ENCODE peak calls at places on chromosome 21, in four cellular contexts. D, B, K and Q are unnamed samples.

GRCh38 chr21:17506936-17507335 is 5.9 kb upstream of the CXADR start:
- DNase-seq in D (no peak), B (no peak), K (no peak), Q (no peak)

GRCh38 chr21:25350056-25350455 is 257.2 kb downstream of the MRPL39 start:
- DNase-seq in D (peak), B (no peak), K (peak), Q (no peak)

GRCh38 chr21:44051462-44051941 is 39.4 kb downstream of the TRAPPC10 start:
- DNase-seq in D (peak), B (no peak), K (peak), Q (peak)

GRCh38 chr21:31340942-31341487 is 3.0 kb downstream of the TIAM1 start:
- DNase-seq in D (no peak), B (no peak), K (no peak), Q (no peak)

GRCh38 chr21:46120301-46121285 is 22.7 kb downstream of the COL6A2 start:
- DNase-seq in D (no peak), B (peak), K (no peak), Q (no peak)

GRCh38 chr21:35885942-35886541 is 174.3 kb downstream of the SETD4 start:
- DNase-seq in D (no peak), B (no peak), K (no peak), Q (no peak)

GRCh38 chr21:44990921-44991320 is 51.1 kb downstream of the SLX9 start:
- DNase-seq in D (no peak), B (no peak), K (no peak), Q (no peak)

GRCh38 chr21:45981641-45982255 is at the start of gene COL6A1:
- DNase-seq in D (no peak), B (peak), K (peak), Q (no peak)

GRCh38 chr21:25094695-25095094 is 512.6 kb downstream of the MRPL39 start:
- DNase-seq in D (no peak), B (no peak), K (no peak), Q (no peak)

GRCh38 chr21:32325706-32326105 is 27.1 kb downstream of the MRAP start:
- DNase-seq in D (no peak), B (no peak), K (no peak), Q (no peak)

GRCh38 chr21:31501921-31502320 is 157.6 kb upstream of the SOD1 start:
- DNase-seq in D (no peak), B (no peak), K (no peak), Q (no peak)

GRCh38 chr21:32256873-32257620 is 21.8 kb downstream of the MIS18A start:
- DNase-seq in D (peak), B (peak), K (peak), Q (peak)

GRCh38 chr21:45997495-45998275 is 16.1 kb downstream of the COL6A1 start:
- DNase-seq in D (no peak), B (peak), K (no peak), Q (no peak)

GRCh38 chr21:18716578-18717138 is 313.1 kb upstream of the TMPRSS15 start:
- DNase-seq in D (no peak), B (no peak), K (no peak), Q (no peak)

GRCh38 chr21:45986316-45987051 is 4.9 kb downstream of the COL6A1 start:
- DNase-seq in D (no peak), B (no peak), K (no peak), Q (no peak)

GRCh38 chr21:23811802-23812201 is 1795.5 kb downstream of the MRPL39 start:
- DNase-seq in D (no peak), B (no peak), K (no peak), Q (no peak)

GRCh38 chr21:15054089-15054488 is 10.7 kb downstream of the NRIP1 start:
- DNase-seq in D (no peak), B (no peak), K (no peak), Q (no peak)

GRCh38 chr21:44892536-44893277 is 19.2 kb upstream of the PTTG1IP start:
- DNase-seq in D (peak), B (peak), K (no peak), Q (no peak)

GRCh38 chr21:45640001-45640887 is 3.3 kb upstream of the PCBP3 start:
- DNase-seq in D (no peak), B (no peak), K (no peak), Q (no peak)

GRCh38 chr21:46021978-46022544 is 40.5 kb downstream of the COL6A1 start:
- DNase-seq in D (no peak), B (peak), K (peak), Q (peak)

GRCh38 chr21:35458406-35458805 is 409.3 kb upstream of the RUNX1 start:
- DNase-seq in D (no peak), B (no peak), K (no peak), Q (no peak)

GRCh38 chr21:29201186-29201585 is 70.7 kb downstream of the MAP3K7CL start:
- DNase-seq in D (no peak), B (no peak), K (no peak), Q (no peak)

GRCh38 chr21:37564924-37565529 is 198.5 kb downstream of the DYRK1A start:
- DNase-seq in D (no peak), B (no peak), K (peak), Q (no peak)
- H3K4me3 ChIP-seq in D (no peak), B (peak), K (peak), Q (peak)

GRCh38 chr21:41369105-41369914 is 7.5 kb downstream of the MX2 start:
- DNase-seq in D (peak), B (peak), K (no peak), Q (no peak)
- H3K4me3 ChIP-seq in D (no peak), B (peak), K (no peak), Q (no peak)

DNA sequence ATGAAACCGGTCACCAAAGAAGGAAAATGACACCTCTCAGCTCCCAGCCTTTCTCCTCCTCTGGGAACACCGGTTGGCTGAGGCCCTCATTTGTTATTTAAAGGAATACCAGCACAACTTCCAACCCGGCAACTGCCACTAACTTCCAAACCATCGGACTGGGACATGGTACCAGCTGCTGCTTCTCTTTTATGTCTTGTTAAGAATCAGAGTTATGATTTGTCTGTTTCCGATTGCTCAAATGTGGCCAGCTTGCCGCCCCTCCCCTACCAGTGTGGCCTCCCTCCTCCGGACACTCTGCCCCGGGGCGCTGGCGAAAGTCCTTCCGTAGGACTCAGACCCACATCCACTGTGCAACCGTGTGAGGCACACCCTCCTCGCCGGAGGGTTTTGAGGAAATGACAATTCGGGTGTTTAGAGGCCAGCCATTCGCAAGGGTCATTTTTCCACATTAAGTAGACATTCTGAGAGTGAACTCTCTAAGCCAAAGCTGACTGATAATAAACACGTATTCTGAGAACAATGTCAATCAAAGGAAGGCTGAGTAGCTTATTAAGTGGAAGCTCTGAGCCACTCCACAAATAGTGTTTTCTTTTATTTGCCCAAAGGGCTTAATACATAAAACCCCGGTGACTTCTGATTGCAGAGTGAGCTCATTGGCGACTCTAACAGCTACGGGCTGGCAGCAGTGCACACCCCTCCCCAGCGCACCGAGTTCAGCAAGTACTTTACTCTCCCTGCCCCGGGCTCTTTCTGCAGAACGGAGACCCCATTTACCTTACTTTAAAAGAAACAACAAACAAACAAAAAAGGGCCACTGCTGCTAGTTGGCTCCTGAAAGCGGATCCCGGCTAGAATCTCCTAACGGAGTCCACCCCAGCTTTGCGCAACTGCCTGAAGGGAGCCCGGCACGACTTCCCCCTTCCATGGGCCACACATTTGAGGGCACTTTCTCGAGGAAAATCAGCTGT is 5.4 kb downstream of the RIPK4 start:
- DNase-seq in D (peak), B (peak), K (no peak), Q (no peak)
- H3K4me3 ChIP-seq in D (no peak), B (peak), K (no peak), Q (no peak)

GRCh38 chr21:26795866-26796329 is 49.3 kb downstream of the ADAMTS1 start:
- DNase-seq in D (peak), B (no peak), K (peak), Q (peak)
- H3K4me3 ChIP-seq in D (no peak), B (no peak), K (no peak), Q (no peak)

GRCh38 chr21:39080366-39080765 is 102.9 kb downstream of the PSMG1 start:
- DNase-seq in D (no peak), B (peak), K (no peak), Q (no peak)

GRCh38 chr21:39084979-39085729 is 98.1 kb downstream of the PSMG1 start:
- DNase-seq in D (no peak), B (peak), K (no peak), Q (no peak)

GRCh38 chr21:39084073-39084472 is 99.2 kb downstream of the PSMG1 start:
- DNase-seq in D (no peak), B (peak), K (no peak), Q (no peak)

GRCh38 chr21:39083377-39084008 is 99.8 kb downstream of the PSMG1 start:
- DNase-seq in D (peak), B (peak), K (no peak), Q (no peak)

DNA sequence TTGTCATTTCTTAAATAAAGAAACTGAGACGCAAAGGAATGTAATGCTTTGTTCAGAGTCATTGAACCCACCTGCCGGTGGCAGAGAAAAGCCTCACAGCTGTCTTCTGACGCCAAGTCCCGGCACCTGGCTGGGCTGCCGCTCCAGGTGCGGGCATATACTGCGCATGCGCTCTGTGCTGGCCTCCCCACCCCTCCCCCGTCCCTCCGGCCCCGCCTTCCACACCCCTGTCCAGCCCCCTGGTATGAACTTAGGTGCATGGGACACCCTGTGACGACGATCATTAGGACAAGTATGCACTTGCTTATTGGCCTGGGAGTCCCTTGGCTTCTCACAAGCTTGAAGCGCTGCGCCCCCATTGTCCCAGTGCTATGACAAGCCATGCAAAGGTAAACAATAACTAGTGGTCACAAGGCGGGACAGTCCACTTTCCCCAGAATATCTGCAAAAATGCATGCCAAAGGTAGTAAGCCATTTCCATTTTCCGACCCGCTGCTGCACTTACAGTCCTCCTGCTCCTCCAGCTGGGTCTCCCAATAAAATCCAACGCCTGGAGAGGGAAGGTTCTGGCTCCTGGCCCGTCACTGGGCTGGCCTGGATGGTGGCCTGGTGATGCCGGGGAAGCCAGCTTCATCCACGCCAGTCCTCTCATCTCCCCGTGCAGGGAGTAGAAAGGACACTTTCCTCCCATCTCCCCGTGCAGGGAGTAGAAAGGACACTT is 100.4 kb downstream of the PSMG1 start:
- DNase-seq in D (no peak), B (peak), K (no peak), Q (no peak)
- H3K4me3 ChIP-seq in D (no peak), B (peak), K (no peak), Q (no peak)

GRCh38 chr21:33848252-33848953 is 67.2 kb downstream of the ATP5PO start:
- DNase-seq in D (no peak), B (no peak), K (no peak), Q (no peak)
- H3K4me3 ChIP-seq in D (no peak), B (no peak), K (no peak), Q (no peak)

GRCh38 chr21:21010228-21010627 is 12.0 kb downstream of the NCAM2 start:
- DNase-seq in D (no peak), B (no peak), K (no peak), Q (no peak)

GRCh38 chr21:21007606-21008005 is 9.4 kb downstream of the NCAM2 start:
- DNase-seq in D (no peak), B (no peak), K (peak), Q (no peak)

GRCh38 chr21:21010698-21011097 is 12.5 kb downstream of the NCAM2 start:
- DNase-seq in D (no peak), B (no peak), K (no peak), Q (no peak)
- H3K4me3 ChIP-seq in D (no peak), B (no peak), K (no peak), Q (no peak)

GRCh38 chr21:33949516-33950424 is 34.2 kb upstream of the ATP5PO start:
- DNase-seq in D (no peak), B (no peak), K (no peak), Q (no peak)

GRCh38 chr21:33945652-33946270 is 30.2 kb upstream of the ATP5PO start:
- DNase-seq in D (no peak), B (no peak), K (no peak), Q (no peak)

GRCh38 chr21:33948096-33948950 is 32.7 kb upstream of the ATP5PO start:
- DNase-seq in D (peak), B (peak), K (peak), Q (no peak)

GRCh38 chr21:33948951-33949444 is 33.4 kb upstream of the ATP5PO start:
- DNase-seq in D (no peak), B (no peak), K (no peak), Q (no peak)

GRCh38 chr21:33947451-33948095 is 32.0 kb upstream of the ATP5PO start:
- DNase-seq in D (peak), B (peak), K (peak), Q (peak)
- H3K4me3 ChIP-seq in D (peak), B (peak), K (peak), Q (peak)